ENCODE peak calls at places on chromosome 1, in five cellular contexts. X is CD8-positive, alpha-beta memory T cell; K is CD4-positive, alpha-beta memory T cell; D is cardiac muscle cell; L is Peyer's patch. N is an unnamed sample.
A peak's percentile ranks its signal among the peaks of the same experiment; 100 is the strongest.

GRCh38 chr1:223713546-223714420 is 1.4 kb downstream of the CAPN2 start:
- DNase-seq in D (no peak), L (no peak), X (peak; percentile 28), K (peak; percentile 23), N (no peak)

GRCh38 chr1:31939484-31940329 is 1.5 kb upstream of the PTP4A2 start:
- DNase-seq in X (peak; percentile 79), K (peak; percentile 73), L (peak; percentile 84), D (peak; percentile 91), N (no peak)

GRCh38 chr1:233614173-233614742 is 352 bp downstream of the KCNK1 start:
- DNase-seq in X (no peak), D (peak; percentile 64), K (no peak), L (no peak), N (peak; percentile 69)

GRCh38 chr1:149844096-149844495 is 55.3 kb upstream of the BOLA1 start:
- DNase-seq in D (peak; percentile 34), X (peak; percentile 3), K (peak; percentile 11), L (peak; percentile 14), N (no peak)

GRCh38 chr1:175192111-175192629 is 406 bp downstream of the KIAA0040 start:
- DNase-seq in K (peak; percentile 46), L (peak; percentile 52), D (no peak), X (peak; percentile 43), N (peak; percentile 61)

GRCh38 chr1:155178441-155179106 is 4.9 kb downstream of the TRIM46 start:
- DNase-seq in D (no peak), L (no peak), X (no peak), K (no peak), N (no peak)

GRCh38 chr1:92486251-92487077 is at the start of gene GFI1:
- DNase-seq in L (peak; percentile 29), K (peak; percentile 40), X (peak; percentile 44), D (peak; percentile 46), N (peak; percentile 58)

GRCh38 chr1:64469121-64469520 is 808 bp upstream of the CACHD1 start:
- DNase-seq in L (no peak), X (no peak), K (no peak), D (no peak), N (no peak)

GRCh38 chr1:50110656-50111055 is 1.9 kb downstream of the ELAVL4 start:
- DNase-seq in X (no peak), K (no peak), D (no peak), L (no peak), N (no peak)

GRCh38 chr1:212477014-212477679 is 44.4 kb downstream of the NENF start:
- DNase-seq in K (peak; percentile 67), L (peak; percentile 65), X (peak; percentile 65), D (peak; percentile 89), N (peak; percentile 75)

GRCh38 chr1:203296456-203297073 is 8.8 kb upstream of the BTG2 start:
- DNase-seq in X (no peak), D (peak; percentile 73), K (no peak), L (no peak), N (no peak)

GRCh38 chr1:240149488-240150094 is 57.9 kb downstream of the FMN2 start:
- DNase-seq in D (peak; percentile 42), X (no peak), K (no peak), L (no peak), N (no peak)

GRCh38 chr1:101769520-101769919 is 227.2 kb downstream of the OLFM3 start:
- DNase-seq in K (no peak), D (peak; percentile 12), L (no peak), X (no peak), N (no peak)

GRCh38 chr1:108877324-108877812 is 583 bp downstream of the GPSM2 start:
- DNase-seq in L (no peak), D (peak; percentile 33), X (peak; percentile 7), K (no peak), N (no peak)

GRCh38 chr1:21655748-21656147 is 13.4 kb downstream of the RAP1GAP start:
- DNase-seq in L (no peak), X (no peak), D (no peak), K (no peak), N (no peak)

GRCh38 chr1:231337472-231338269 is at the start of gene EXOC8:
- DNase-seq in X (peak; percentile 99), L (peak; percentile 87), K (peak; percentile 99), D (peak; percentile 98), N (peak; percentile 97)

GRCh38 chr1:231335663-231336602 is 1.7 kb downstream of the EXOC8 start:
- DNase-seq in X (no peak), K (no peak), L (no peak), D (peak; percentile 29), N (no peak)

GRCh38 chr1:231340328-231341013 is 2.4 kb downstream of the SPRTN start:
- DNase-seq in D (no peak), X (no peak), L (no peak), K (no peak), N (no peak)

GRCh38 chr1:231337043-231337471 is 595 bp downstream of the EXOC8 start:
- DNase-seq in X (no peak), D (no peak), K (no peak), L (no peak), N (peak; percentile 71)

GRCh38 chr1:231338270-231339128 is at the start of gene SPRTN:
- DNase-seq in K (no peak), X (no peak), D (no peak), L (no peak), N (no peak)
- H3K4me3 ChIP-seq in K (peak within 1 kb of the TSS; percentile 97), X (peak within 1 kb of the TSS; percentile 100), D (peak within 1 kb of the TSS; percentile 62), L (peak within 1 kb of the TSS; percentile 80), N (peak within 1 kb of the TSS; percentile 78)

DNA sequence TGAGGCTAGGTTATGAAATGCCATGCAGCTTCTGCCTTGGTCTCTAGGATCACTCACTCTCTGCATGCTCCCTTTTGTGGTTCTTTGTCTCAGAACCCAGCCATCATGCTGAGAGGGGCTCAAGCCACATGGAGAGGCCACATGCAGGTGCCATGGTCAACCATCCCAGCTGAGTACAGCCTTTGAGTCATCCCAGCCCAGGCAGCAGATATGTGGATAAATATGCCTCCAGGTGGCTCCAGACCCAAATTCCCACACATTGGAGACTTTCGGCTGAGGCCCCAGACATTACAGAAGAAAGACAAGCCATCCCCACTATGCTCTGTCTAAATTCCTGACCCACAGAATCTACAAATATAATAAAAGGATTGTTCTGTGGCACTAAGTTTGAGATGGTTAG is 102.0 kb downstream of the LHX9 start:
- DNase-seq in D (no peak), X (no peak), L (no peak), K (no peak), N (no peak)
- H3K27ac ChIP-seq in D (no peak overlapping the region), X (no peak overlapping the region), L (no peak overlapping the region), K (no peak overlapping the region), N (no peak overlapping the region)

DNA sequence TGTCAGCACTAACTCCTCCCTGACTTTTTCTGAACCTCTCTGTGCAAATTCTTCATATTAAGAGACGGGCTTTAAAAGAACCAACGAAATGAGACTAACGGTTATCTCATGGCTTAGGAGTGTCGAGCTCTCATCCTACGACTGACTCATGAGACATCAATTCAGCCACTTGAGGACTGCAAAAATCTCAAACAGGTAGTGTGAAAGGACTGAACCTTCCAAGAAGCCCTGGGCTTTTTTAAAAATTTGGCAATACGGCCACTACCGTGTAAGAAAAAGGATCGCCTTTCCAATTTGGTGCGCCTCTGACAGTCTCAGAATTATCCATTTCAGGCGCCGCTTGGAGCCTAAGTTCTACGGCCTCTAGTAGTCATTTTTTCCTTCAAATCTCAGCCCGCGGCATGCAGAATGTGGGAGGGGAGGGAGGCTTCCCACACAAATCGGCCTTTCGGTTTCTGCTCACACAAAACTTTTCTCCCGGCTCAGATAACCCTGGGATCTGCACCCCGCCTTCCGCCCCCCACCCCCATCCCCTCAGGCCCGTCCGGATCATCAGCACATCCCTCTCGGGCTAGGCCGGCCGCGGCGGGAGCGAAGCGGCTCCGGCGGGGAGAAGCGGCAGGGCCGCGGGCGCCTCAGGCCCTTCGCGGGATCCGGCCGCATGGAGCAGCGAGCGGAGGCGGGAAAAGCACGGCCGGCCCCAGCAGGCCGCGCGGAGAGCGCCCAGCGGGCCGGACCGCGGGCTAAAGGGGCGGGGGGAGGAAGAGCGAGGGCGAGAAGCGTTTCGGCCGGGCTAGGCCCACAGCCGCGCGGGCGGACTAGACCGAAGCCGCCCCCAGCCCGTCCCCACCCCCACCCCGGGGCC is 606 bp downstream of the HNRNPR start:
- DNase-seq in L (peak; percentile 21), D (peak; percentile 58), K (peak; percentile 13), X (peak; percentile 19), N (no peak)
- H3K4me1 ChIP-seq in L (peaks cover 8% of the 10 kb centered on the region), D (peaks cover 39% of the 10 kb centered on the region), K (peaks cover 51% of the 10 kb centered on the region), X (peaks cover 43% of the 10 kb centered on the region), N (no peaks in the 10 kb centered on the region)

DNA sequence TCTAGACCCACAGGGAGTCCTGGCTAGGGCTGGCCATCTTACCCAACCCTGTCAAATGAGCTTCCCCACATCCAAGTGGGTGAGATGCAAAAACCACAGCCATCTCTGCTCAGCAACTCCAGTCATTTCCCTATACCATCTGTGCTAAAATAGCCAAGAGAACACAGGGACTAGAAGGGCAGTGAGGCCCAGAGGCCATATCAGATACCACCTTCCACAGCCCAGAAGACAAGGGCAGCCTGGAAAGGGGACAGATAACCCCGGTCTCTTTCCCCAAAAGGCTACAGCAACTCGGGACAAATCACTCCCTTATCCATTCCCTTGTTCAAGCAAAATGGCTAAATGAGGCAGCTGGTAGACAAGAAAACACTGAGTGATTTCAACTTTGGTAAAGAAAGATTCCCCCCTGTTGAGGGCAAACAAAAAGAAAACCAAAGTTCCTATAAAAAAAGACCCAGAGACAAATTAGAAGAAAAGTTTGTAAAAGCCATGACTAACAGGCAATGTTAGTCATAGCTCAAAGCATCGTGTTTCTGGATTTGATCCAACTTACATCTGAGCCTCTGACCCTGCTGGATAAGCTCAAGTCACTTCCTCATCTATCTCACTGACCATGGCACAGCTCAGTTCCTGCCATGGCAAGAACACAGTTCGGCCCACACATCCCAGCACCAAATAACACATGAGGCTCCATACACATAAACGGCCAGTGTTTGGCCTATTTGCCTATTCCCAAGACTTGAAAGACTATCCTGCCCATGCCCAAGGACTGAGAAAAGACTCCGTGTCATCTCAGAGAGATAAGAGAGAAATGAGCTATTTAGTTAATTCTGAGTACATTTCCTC is 3.1 kb downstream of the LAMB3 start:
- DNase-seq in D (peak; percentile 92), X (no peak), K (no peak), L (no peak), N (peak; percentile 47)
- H3K4me3 ChIP-seq in D (no peak overlapping the region), X (no peak overlapping the region), K (no peak overlapping the region), L (no peak overlapping the region), N (no peak overlapping the region)

GRCh38 chr1:225820522-225821120 is 10.7 kb downstream of the EPHX1 start:
- DNase-seq in X (no peak), L (no peak), D (no peak), K (no peak), N (no peak)
- H3K27ac ChIP-seq in X (no peak overlapping the region), L (no peak overlapping the region), D (no peak overlapping the region), K (no peak overlapping the region), N (no peak overlapping the region)

GRCh38 chr1:110878993-110879392 is 6.0 kb downstream of the CD53 start:
- DNase-seq in L (no peak), K (no peak), D (no peak), X (no peak), N (no peak)

GRCh38 chr1:110877364-110877763 is 4.4 kb downstream of the CD53 start:
- DNase-seq in X (no peak), D (no peak), K (no peak), L (no peak), N (no peak)

GRCh38 chr1:110876748-110877341 is 3.9 kb downstream of the CD53 start:
- DNase-seq in K (no peak), L (no peak), X (no peak), D (no peak), N (no peak)

GRCh38 chr1:110879758-110880606 is 7.0 kb downstream of the CD53 start:
- DNase-seq in K (peak; percentile 43), D (no peak), X (no peak), L (no peak), N (no peak)

GRCh38 chr1:110877776-110878175 is 4.8 kb downstream of the CD53 start:
- DNase-seq in L (no peak), K (no peak), X (no peak), D (no peak), N (no peak)
- H3K4me1 ChIP-seq in L (peaks cover 11% of the 10 kb centered on the region), K (peaks cover 69% of the 10 kb centered on the region), X (peaks cover 67% of the 10 kb centered on the region), D (no peaks in the 10 kb centered on the region), N (no peaks in the 10 kb centered on the region)

N was measured in right cardiac atrium.